ENCODE peak calls at places on chromosomes 5 and 9, in nine cellular contexts. One of them, this sample, is unnamed.

GRCh38 chr9:121680236-121680635 is 28.8 kb downstream of the DAB2IP start:
- DNase-seq in HCT116: no peak
- DNase-seq in SK-N-SH: no peak
- DNase-seq in OCI-LY7: no peak
- DNase-seq in neural progenitor cell: no peak
- DNase-seq in GM23338: no peak
- DNase-seq in GM23248: no peak
- DNase-seq in MM.1S: no peak
- DNase-seq in PC-3: no peak
- DNase-seq in this sample: no peak

GRCh38 chr5:79408028-79408427 is 105.9 kb downstream of the HOMER1 start:
- DNase-seq in HCT116: no peak
- DNase-seq in SK-N-SH: no peak
- DNase-seq in OCI-LY7: no peak
- DNase-seq in neural progenitor cell: no peak
- DNase-seq in GM23338: no peak
- DNase-seq in GM23248: no peak
- DNase-seq in MM.1S: no peak
- DNase-seq in PC-3: no peak
- DNase-seq in this sample: no peak

GRCh38 chr5:124659798-124660197 is 86.6 kb downstream of the ZNF608 start:
- DNase-seq in HCT116: no peak
- DNase-seq in SK-N-SH: no peak
- DNase-seq in OCI-LY7: no peak
- DNase-seq in neural progenitor cell: no peak
- DNase-seq in GM23338: peak
- DNase-seq in GM23248: no peak
- DNase-seq in MM.1S: no peak
- DNase-seq in PC-3: no peak
- DNase-seq in this sample: no peak

GRCh38 chr5:1293997-1294838 is 650 bp downstream of the TERT start:
- DNase-seq in HCT116: no peak
- DNase-seq in SK-N-SH: peak
- DNase-seq in OCI-LY7: peak
- DNase-seq in neural progenitor cell: peak
- DNase-seq in GM23338: peak
- DNase-seq in GM23248: no peak
- DNase-seq in MM.1S: no peak
- DNase-seq in PC-3: no peak
- DNase-seq in this sample: peak

GRCh38 chr9:36854751-36855150 is 179.3 kb downstream of the PAX5 start:
- DNase-seq in HCT116: no peak
- DNase-seq in SK-N-SH: no peak
- DNase-seq in OCI-LY7: no peak
- DNase-seq in neural progenitor cell: no peak
- DNase-seq in GM23338: no peak
- DNase-seq in GM23248: no peak
- DNase-seq in MM.1S: no peak
- DNase-seq in PC-3: no peak
- DNase-seq in this sample: no peak

GRCh38 chr5:151569132-151570046 is 21.7 kb downstream of the FAT2 start:
- DNase-seq in HCT116: no peak
- DNase-seq in SK-N-SH: no peak
- DNase-seq in OCI-LY7: no peak
- DNase-seq in neural progenitor cell: no peak
- DNase-seq in GM23338: no peak
- DNase-seq in GM23248: no peak
- DNase-seq in MM.1S: no peak
- DNase-seq in PC-3: no peak
- DNase-seq in this sample: no peak

GRCh38 chr5:135761746-135762145 is 72.7 kb upstream of the SLC25A48 start:
- DNase-seq in HCT116: no peak
- DNase-seq in SK-N-SH: no peak
- DNase-seq in OCI-LY7: no peak
- DNase-seq in neural progenitor cell: no peak
- DNase-seq in GM23338: no peak
- DNase-seq in GM23248: no peak
- DNase-seq in MM.1S: no peak
- DNase-seq in PC-3: no peak
- DNase-seq in this sample: no peak

GRCh38 chr5:169753795-169754194 is 116.7 kb downstream of the DOCK2 start:
- DNase-seq in HCT116: no peak
- DNase-seq in SK-N-SH: no peak
- DNase-seq in OCI-LY7: no peak
- DNase-seq in neural progenitor cell: no peak
- DNase-seq in GM23338: no peak
- DNase-seq in GM23248: peak
- DNase-seq in MM.1S: no peak
- DNase-seq in PC-3: no peak
- DNase-seq in this sample: no peak

GRCh38 chr9:129489838-129490582 is 130.9 kb downstream of the C9orf50 start:
- DNase-seq in HCT116: no peak
- DNase-seq in SK-N-SH: no peak
- DNase-seq in OCI-LY7: no peak
- DNase-seq in neural progenitor cell: no peak
- DNase-seq in GM23338: no peak
- DNase-seq in GM23248: peak
- DNase-seq in MM.1S: no peak
- DNase-seq in PC-3: no peak
- DNase-seq in this sample: no peak

GRCh38 chr5:82544004-82544403 is 265.9 kb upstream of the RPS23 start:
- DNase-seq in HCT116: no peak
- DNase-seq in SK-N-SH: no peak
- DNase-seq in OCI-LY7: no peak
- DNase-seq in neural progenitor cell: no peak
- DNase-seq in GM23338: peak
- DNase-seq in GM23248: no peak
- DNase-seq in MM.1S: no peak
- DNase-seq in PC-3: no peak
- DNase-seq in this sample: no peak

GRCh38 chr9:79572032-79572890 is 496 bp downstream of the TLE4 start:
- DNase-seq in HCT116: no peak
- DNase-seq in SK-N-SH: peak
- DNase-seq in OCI-LY7: peak
- DNase-seq in neural progenitor cell: peak
- DNase-seq in GM23338: peak
- DNase-seq in GM23248: peak
- DNase-seq in MM.1S: peak
- DNase-seq in PC-3: peak
- DNase-seq in this sample: peak

GRCh38 chr9:122835313-122835731 is 6.9 kb upstream of the PDCL start:
- DNase-seq in HCT116: no peak
- DNase-seq in SK-N-SH: peak
- DNase-seq in OCI-LY7: peak
- DNase-seq in neural progenitor cell: peak
- DNase-seq in GM23338: peak
- DNase-seq in GM23248: no peak
- DNase-seq in MM.1S: no peak
- DNase-seq in PC-3: no peak
- DNase-seq in this sample: no peak

GRCh38 chr5:55159763-55160492 is at the start of gene GPX8:
- DNase-seq in HCT116: peak
- DNase-seq in SK-N-SH: peak
- DNase-seq in OCI-LY7: peak
- DNase-seq in neural progenitor cell: peak
- DNase-seq in GM23338: peak
- DNase-seq in GM23248: peak
- DNase-seq in MM.1S: peak
- DNase-seq in PC-3: peak
- DNase-seq in this sample: peak
- H3K4me2 ChIP-seq in HCT116: peak
- H3K4me2 ChIP-seq in SK-N-SH: peak
- H3K4me2 ChIP-seq in OCI-LY7: no peak
- H3K4me2 ChIP-seq in neural progenitor cell: peak
- H3K4me2 ChIP-seq in GM23338: peak
- H3K4me2 ChIP-seq in GM23248: peak
- H3K4me2 ChIP-seq in MM.1S: no peak
- H3K4me2 ChIP-seq in PC-3: peak
- H3K4me2 ChIP-seq in this sample: peak

GRCh38 chr9:104869801-104870200 is 58.2 kb downstream of the ABCA1 start:
- DNase-seq in HCT116: no peak
- DNase-seq in SK-N-SH: no peak
- DNase-seq in OCI-LY7: no peak
- DNase-seq in neural progenitor cell: no peak
- DNase-seq in GM23338: no peak
- DNase-seq in GM23248: peak
- DNase-seq in MM.1S: no peak
- DNase-seq in PC-3: no peak
- DNase-seq in this sample: no peak
- TF ChIP-seq EZH2phosphoT487 in HCT116: no peak
- TF ChIP-seq EZH2phosphoT487 in SK-N-SH: no peak
- TF ChIP-seq EZH2phosphoT487 in OCI-LY7: no peak
- TF ChIP-seq EZH2phosphoT487 in neural progenitor cell: no peak
- TF ChIP-seq EZH2phosphoT487 in GM23338: no peak
- TF ChIP-seq EZH2phosphoT487 in GM23248: no peak
- TF ChIP-seq EZH2phosphoT487 in MM.1S: no peak
- TF ChIP-seq EZH2phosphoT487 in PC-3: no peak
- TF ChIP-seq EZH2phosphoT487 in this sample: no peak

GRCh38 chr5:24998641-24999040 is 353.9 kb upstream of the CDH10 start:
- DNase-seq in HCT116: no peak
- DNase-seq in SK-N-SH: no peak
- DNase-seq in OCI-LY7: no peak
- DNase-seq in neural progenitor cell: no peak
- DNase-seq in GM23338: no peak
- DNase-seq in GM23248: no peak
- DNase-seq in MM.1S: no peak
- DNase-seq in PC-3: no peak
- DNase-seq in this sample: no peak

GRCh38 chr5:24999732-25000131 is 355.0 kb upstream of the CDH10 start:
- DNase-seq in HCT116: no peak
- DNase-seq in SK-N-SH: no peak
- DNase-seq in OCI-LY7: no peak
- DNase-seq in neural progenitor cell: no peak
- DNase-seq in GM23338: no peak
- DNase-seq in GM23248: no peak
- DNase-seq in MM.1S: no peak
- DNase-seq in PC-3: no peak
- DNase-seq in this sample: no peak
- H3K4me2 ChIP-seq in HCT116: no peak
- H3K4me2 ChIP-seq in SK-N-SH: no peak
- H3K4me2 ChIP-seq in OCI-LY7: no peak
- H3K4me2 ChIP-seq in neural progenitor cell: no peak
- H3K4me2 ChIP-seq in GM23338: no peak
- H3K4me2 ChIP-seq in GM23248: no peak
- H3K4me2 ChIP-seq in MM.1S: no peak
- H3K4me2 ChIP-seq in PC-3: no peak
- H3K4me2 ChIP-seq in this sample: no peak

DNA sequence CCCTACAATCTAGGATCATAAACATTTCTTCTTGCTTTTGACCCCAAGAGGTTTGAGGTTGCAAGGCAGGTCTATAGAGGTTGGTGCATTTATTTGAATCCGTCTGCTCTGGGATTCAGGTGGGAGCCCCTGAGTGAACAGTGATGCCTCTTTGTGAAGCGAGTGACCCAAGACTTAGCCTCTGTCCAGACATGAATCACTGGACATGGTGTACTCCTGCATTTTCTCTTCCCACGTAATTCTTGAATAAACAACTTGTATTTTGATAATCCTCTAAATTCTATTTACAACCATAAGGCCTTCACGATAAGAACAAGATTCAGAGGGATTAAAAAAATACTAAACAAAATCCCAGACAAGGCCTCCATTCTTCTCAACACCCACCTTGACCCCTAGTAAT is 67.5 kb upstream of the PLPP6 start:
- DNase-seq in HCT116: no peak
- DNase-seq in SK-N-SH: no peak
- DNase-seq in OCI-LY7: no peak
- DNase-seq in neural progenitor cell: no peak
- DNase-seq in GM23338: no peak
- DNase-seq in GM23248: no peak
- DNase-seq in MM.1S: no peak
- DNase-seq in PC-3: no peak
- DNase-seq in this sample: no peak
- TF ChIP-seq EZH2phosphoT487 in HCT116: no peak
- TF ChIP-seq EZH2phosphoT487 in SK-N-SH: no peak
- TF ChIP-seq EZH2phosphoT487 in OCI-LY7: no peak
- TF ChIP-seq EZH2phosphoT487 in neural progenitor cell: no peak
- TF ChIP-seq EZH2phosphoT487 in GM23338: no peak
- TF ChIP-seq EZH2phosphoT487 in GM23248: no peak
- TF ChIP-seq EZH2phosphoT487 in MM.1S: no peak
- TF ChIP-seq EZH2phosphoT487 in PC-3: no peak
- TF ChIP-seq EZH2phosphoT487 in this sample: no peak

DNA sequence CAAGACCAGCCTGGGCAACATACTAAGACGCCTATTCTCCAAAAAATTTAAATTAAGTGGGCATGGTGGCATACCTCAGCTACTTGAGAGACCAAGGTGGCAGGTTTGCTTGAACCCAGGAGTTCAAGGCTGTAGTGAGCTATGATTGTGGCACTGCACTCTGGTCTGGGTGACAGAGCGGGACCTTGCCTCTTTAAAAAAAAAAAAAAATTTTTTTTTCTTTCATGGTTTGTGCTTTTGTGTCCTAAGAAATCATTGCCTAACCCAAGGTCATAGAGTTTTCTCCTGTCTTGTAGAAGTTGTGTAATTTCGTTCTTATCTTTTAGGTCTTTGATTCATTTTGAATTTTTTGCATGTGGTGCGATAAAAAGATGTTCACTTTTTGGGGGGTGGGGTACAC is 12.3 kb downstream of the GPBP1 start:
- DNase-seq in HCT116: no peak
- DNase-seq in SK-N-SH: no peak
- DNase-seq in OCI-LY7: no peak
- DNase-seq in neural progenitor cell: no peak
- DNase-seq in GM23338: no peak
- DNase-seq in GM23248: no peak
- DNase-seq in MM.1S: no peak
- DNase-seq in PC-3: no peak
- DNase-seq in this sample: peak
- H3K4me2 ChIP-seq in HCT116: no peak
- H3K4me2 ChIP-seq in SK-N-SH: no peak
- H3K4me2 ChIP-seq in OCI-LY7: peak
- H3K4me2 ChIP-seq in neural progenitor cell: no peak
- H3K4me2 ChIP-seq in GM23338: no peak
- H3K4me2 ChIP-seq in GM23248: no peak
- H3K4me2 ChIP-seq in MM.1S: no peak
- H3K4me2 ChIP-seq in PC-3: no peak
- H3K4me2 ChIP-seq in this sample: peak

GRCh38 chr5:73789851-73790281 is 163.9 kb downstream of the ARHGEF28 start:
- DNase-seq in HCT116: no peak
- DNase-seq in SK-N-SH: no peak
- DNase-seq in OCI-LY7: no peak
- DNase-seq in neural progenitor cell: no peak
- DNase-seq in GM23338: no peak
- DNase-seq in GM23248: peak
- DNase-seq in MM.1S: peak
- DNase-seq in PC-3: no peak
- DNase-seq in this sample: no peak
- TF ChIP-seq EZH2phosphoT487 in HCT116: no peak
- TF ChIP-seq EZH2phosphoT487 in SK-N-SH: no peak
- TF ChIP-seq EZH2phosphoT487 in OCI-LY7: no peak
- TF ChIP-seq EZH2phosphoT487 in neural progenitor cell: no peak
- TF ChIP-seq EZH2phosphoT487 in GM23338: no peak
- TF ChIP-seq EZH2phosphoT487 in GM23248: no peak
- TF ChIP-seq EZH2phosphoT487 in MM.1S: no peak
- TF ChIP-seq EZH2phosphoT487 in PC-3: no peak
- TF ChIP-seq EZH2phosphoT487 in this sample: no peak

This sample was measured in hepatocyte.